ENCODE peak calls at places on chromosomes 1 and 21, in four cellular contexts. P is GM19239, A is nephron progenitor cell, R is Right ventricle myocardium inferior. D is an unnamed sample.

GRCh38 chr1:156162430-156163037 is 9.1 kb downstream of the SEMA4A start:
- DNase-seq in P (no peak), A (no peak), R (no peak), D (no peak)

GRCh38 chr1:12756756-12757433 is 10.9 kb downstream of the CFAP107 start:
- DNase-seq in P (no peak), A (no peak), R (no peak), D (no peak)

GRCh38 chr21:41932191-41932575 is 21.6 kb downstream of the C2CD2 start:
- DNase-seq in P (no peak), A (no peak), R (no peak), D (no peak)

GRCh38 chr21:34846601-34847112 is 177.9 kb downstream of the CLIC6 start:
- DNase-seq in P (no peak), A (peak), R (no peak), D (no peak)

GRCh38 chr1:106879538-106879937 is 176.9 kb upstream of the PRMT6 start:
- DNase-seq in P (no peak), A (no peak), R (peak), D (no peak)

GRCh38 chr1:168136709-168137514 is at the start of gene GPR161:
- DNase-seq in P (peak), A (peak), R (peak), D (peak)

GRCh38 chr1:117815105-117815812 is 114.2 kb downstream of the GDAP2 start:
- DNase-seq in P (no peak), A (no peak), R (no peak), D (no peak)

GRCh38 chr1:10210841-10211804 is 753 bp downstream of the KIF1B start:
- DNase-seq in P (no peak), A (peak), R (peak), D (peak)

GRCh38 chr1:39575191-39576015 is 1.2 kb downstream of the PABPC4 start:
- DNase-seq in P (no peak), A (peak), R (peak), D (peak)

GRCh38 chr1:75233302-75233929 is 99.2 kb downstream of the LHX8 start:
- DNase-seq in P (no peak), A (no peak), R (no peak), D (peak)

GRCh38 chr1:53148123-53148522 is 5.7 kb upstream of the SLC1A7 start:
- DNase-seq in P (no peak), A (no peak), R (no peak), D (no peak)

GRCh38 chr1:156860639-156861423 is at the start of gene NTRK1:
- DNase-seq in P (peak), A (peak), R (peak), D (peak)

GRCh38 chr1:16204634-16205332 is 7.7 kb downstream of the ARHGEF19 start:
- DNase-seq in P (peak), A (peak), R (no peak), D (peak)

GRCh38 chr1:4062560-4062959 is 162.5 kb upstream of the C1orf174 start:
- DNase-seq in P (no peak), A (no peak), R (no peak), D (no peak)

GRCh38 chr1:25568834-25569598 is 25.6 kb downstream of the LDLRAP1 start:
- DNase-seq in P (no peak), A (no peak), R (no peak), D (no peak)

GRCh38 chr1:167057297-167057688 is 32.9 kb downstream of the GPA33 start:
- DNase-seq in P (peak), A (peak), R (no peak), D (peak)

GRCh38 chr1:23837905-23838304 is 12.7 kb upstream of the HMGCL start:
- DNase-seq in P (no peak), A (peak), R (no peak), D (peak)

GRCh38 chr1:118333601-118334241 is 148.7 kb upstream of the SPAG17 start:
- DNase-seq in P (no peak), A (no peak), R (no peak), D (no peak)

GRCh38 chr1:2585318-2586092 is 1.1 kb upstream of the PRXL2B start:
- DNase-seq in P (peak), A (no peak), R (peak), D (peak)

GRCh38 chr1:169484107-169484506 is 1.6 kb downstream of the SLC19A2 start:
- DNase-seq in P (no peak), A (no peak), R (no peak), D (no peak)

GRCh38 chr1:232306269-232306911 is 323.5 kb downstream of the SIPA1L2 start:
- DNase-seq in P (no peak), A (peak), R (no peak), D (peak)

GRCh38 chr1:59554011-59554673 is 257.2 kb downstream of the FGGY start:
- DNase-seq in P (no peak), A (peak), R (no peak), D (no peak)

GRCh38 chr21:17044696-17045095 is 468.1 kb upstream of the CXADR start:
- DNase-seq in P (no peak), A (no peak), R (no peak), D (no peak)

GRCh38 chr1:101002551-101002950 is 23.0 kb downstream of the DPH5 start:
- DNase-seq in P (no peak), A (no peak), R (no peak), D (no peak)

GRCh38 chr1:82907313-82907712 is 1091.6 kb downstream of the TTLL7 start:
- DNase-seq in P (no peak), A (no peak), R (no peak), D (no peak)